ENCODE peak calls at places on chromosomes 12 and 14, in four cellular contexts. One of them, this sample, is unnamed.

GRCh38 chr14:77470192-77470870 is 12.4 kb downstream of the AHSA1 start:
- DNase-seq in astrocyte of the cerebellum: no peak
- DNase-seq in lung: no peak
- DNase-seq in AG10803: no peak
- DNase-seq in this sample: no peak

GRCh38 chr14:90698379-90698869 is 117.8 kb downstream of the TTC7B start:
- DNase-seq in astrocyte of the cerebellum: peak; percentile 72
- DNase-seq in AG10803: peak; percentile 70
- DNase-seq in lung: no peak
- DNase-seq in this sample: peak; percentile 54

GRCh38 chr12:108694812-108695278 is 36.5 kb downstream of the CORO1C start:
- DNase-seq in lung: no peak
- DNase-seq in AG10803: no peak
- DNase-seq in astrocyte of the cerebellum: no peak
- DNase-seq in this sample: no peak

GRCh38 chr14:38721822-38722431 is 381.1 kb downstream of the SEC23A start:
- DNase-seq in astrocyte of the cerebellum: peak; percentile 49
- DNase-seq in AG10803: peak; percentile 48
- DNase-seq in lung: peak; percentile 51
- DNase-seq in this sample: no peak

GRCh38 chr12:69501154-69501895 is 31.1 kb downstream of the FRS2 start:
- DNase-seq in AG10803: peak; percentile 43
- DNase-seq in lung: no peak
- DNase-seq in astrocyte of the cerebellum: no peak
- DNase-seq in this sample: no peak

GRCh38 chr12:50922820-50923219 is 29.5 kb upstream of the HIGD1C start:
- DNase-seq in astrocyte of the cerebellum: no peak
- DNase-seq in lung: no peak
- DNase-seq in AG10803: peak; percentile 65
- DNase-seq in this sample: no peak

GRCh38 chr12:113220593-113221180 is 577 bp upstream of the TPCN1 start:
- DNase-seq in AG10803: no peak
- DNase-seq in lung: no peak
- DNase-seq in astrocyte of the cerebellum: no peak
- DNase-seq in this sample: no peak

GRCh38 chr12:123614531-123614930 is 12.6 kb downstream of the DDX55 start:
- DNase-seq in AG10803: peak; percentile 82
- DNase-seq in lung: no peak
- DNase-seq in astrocyte of the cerebellum: no peak
- DNase-seq in this sample: no peak

GRCh38 chr14:96095581-96096476 is 56.7 kb downstream of the C14orf132 start:
- DNase-seq in AG10803: peak; percentile 83
- DNase-seq in astrocyte of the cerebellum: no peak
- DNase-seq in lung: peak; percentile 52
- DNase-seq in this sample: peak; percentile 27

GRCh38 chr14:20427231-20428009 is 8.5 kb downstream of the KLHL33 start:
- DNase-seq in astrocyte of the cerebellum: peak; percentile 35
- DNase-seq in AG10803: peak; percentile 37
- DNase-seq in lung: no peak
- DNase-seq in this sample: no peak

GRCh38 chr14:34592623-34593022 is 37.3 kb downstream of the SNX6 start:
- DNase-seq in lung: no peak
- DNase-seq in astrocyte of the cerebellum: no peak
- DNase-seq in AG10803: no peak
- DNase-seq in this sample: no peak

GRCh38 chr14:90720832-90721231 is 95.4 kb downstream of the TTC7B start:
- DNase-seq in astrocyte of the cerebellum: no peak
- DNase-seq in lung: no peak
- DNase-seq in AG10803: no peak
- DNase-seq in this sample: no peak

GRCh38 chr12:98595152-98595988 is 1.9 kb downstream of the SLC25A3 start:
- DNase-seq in lung: no peak
- DNase-seq in AG10803: peak; percentile 76
- DNase-seq in astrocyte of the cerebellum: peak; percentile 75
- DNase-seq in this sample: peak; percentile 51

GRCh38 chr12:103924761-103925641 is 5.2 kb upstream of the HSP90B1 start:
- DNase-seq in AG10803: peak; percentile 70
- DNase-seq in lung: no peak
- DNase-seq in astrocyte of the cerebellum: peak; percentile 77
- DNase-seq in this sample: no peak
- H3K4me3 ChIP-seq in AG10803: no peak overlapping the region
- H3K4me3 ChIP-seq in lung: no peak overlapping the region
- H3K4me3 ChIP-seq in astrocyte of the cerebellum: no peak overlapping the region
- H3K4me3 ChIP-seq in this sample: no peak overlapping the region

DNA sequence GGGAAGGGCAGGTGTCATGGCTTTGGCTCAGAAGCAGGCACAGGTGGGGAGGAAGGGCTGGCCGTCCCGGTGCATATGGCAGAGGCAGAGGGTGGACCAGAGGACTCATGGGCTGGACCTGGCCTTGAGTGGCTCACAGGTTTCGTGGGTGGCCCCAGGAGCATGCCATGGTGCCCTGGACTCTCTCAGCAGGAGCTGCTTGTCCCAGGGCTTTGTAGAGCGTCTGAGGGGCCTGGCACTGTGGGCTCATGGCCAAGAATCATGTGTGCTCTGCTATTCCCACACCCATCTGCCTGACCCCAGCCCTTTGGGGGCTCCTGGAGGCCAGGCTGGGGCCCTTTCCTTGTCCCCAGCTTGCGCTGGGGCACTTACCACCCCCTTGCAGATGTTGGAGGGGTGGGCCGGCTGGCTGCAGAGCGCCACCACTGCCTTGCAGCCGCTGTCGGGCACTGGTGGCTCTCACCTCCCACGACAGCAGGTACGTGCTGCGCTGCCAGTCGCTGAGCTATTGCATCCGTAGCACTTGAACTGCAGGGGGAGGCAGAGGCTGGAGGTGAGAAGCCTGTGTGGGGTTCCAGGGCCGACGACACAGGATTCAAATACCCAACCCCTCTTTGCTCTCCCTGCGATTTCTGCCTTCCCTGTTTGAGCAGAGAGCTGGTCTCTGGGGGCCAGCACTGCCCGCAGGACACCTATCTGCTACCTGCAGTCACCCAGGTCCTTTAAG is 187.4 kb upstream of the PRMT8 start:
- DNase-seq in astrocyte of the cerebellum: no peak
- DNase-seq in AG10803: no peak
- DNase-seq in lung: no peak
- DNase-seq in this sample: no peak
- TF ChIP-seq CTCF in astrocyte of the cerebellum: peak; percentile 29
- TF ChIP-seq CTCF in AG10803: no peak
- TF ChIP-seq CTCF in lung: no peak
- TF ChIP-seq CTCF in this sample: peak; percentile 29

GRCh38 chr12:46265102-46265501 is 3.7 kb downstream of the SLC38A1 start:
- DNase-seq in lung: no peak
- DNase-seq in astrocyte of the cerebellum: no peak
- DNase-seq in AG10803: no peak
- DNase-seq in this sample: no peak
- H3K4me3 ChIP-seq in lung: no peak overlapping the region
- H3K4me3 ChIP-seq in astrocyte of the cerebellum: no peak overlapping the region
- H3K4me3 ChIP-seq in AG10803: no peak overlapping the region
- H3K4me3 ChIP-seq in this sample: no peak overlapping the region

GRCh38 chr12:85626782-85627171 is 209.4 kb downstream of the RASSF9 start:
- DNase-seq in lung: no peak
- DNase-seq in AG10803: no peak
- DNase-seq in astrocyte of the cerebellum: no peak
- DNase-seq in this sample: no peak
- TF ChIP-seq CTCF in lung: no peak
- TF ChIP-seq CTCF in AG10803: no peak
- TF ChIP-seq CTCF in astrocyte of the cerebellum: no peak
- TF ChIP-seq CTCF in this sample: no peak

GRCh38 chr12:57088442-57089258 is at the start of gene NAB2:
- DNase-seq in astrocyte of the cerebellum: peak; percentile 64
- DNase-seq in AG10803: peak; percentile 98
- DNase-seq in lung: peak; percentile 95
- DNase-seq in this sample: peak; percentile 84

GRCh38 chr12:57089259-57090245 is 638 bp downstream of the NAB2 start:
- DNase-seq in astrocyte of the cerebellum: no peak
- DNase-seq in lung: peak; percentile 84
- DNase-seq in AG10803: peak; percentile 49
- DNase-seq in this sample: no peak

GRCh38 chr12:57091633-57092528 is 3.0 kb downstream of the NAB2 start:
- DNase-seq in lung: no peak
- DNase-seq in astrocyte of the cerebellum: no peak
- DNase-seq in AG10803: no peak
- DNase-seq in this sample: no peak

GRCh38 chr12:57090924-57091632 is 2.2 kb downstream of the NAB2 start:
- DNase-seq in astrocyte of the cerebellum: no peak
- DNase-seq in AG10803: peak; percentile 47
- DNase-seq in lung: no peak
- DNase-seq in this sample: no peak

DNA sequence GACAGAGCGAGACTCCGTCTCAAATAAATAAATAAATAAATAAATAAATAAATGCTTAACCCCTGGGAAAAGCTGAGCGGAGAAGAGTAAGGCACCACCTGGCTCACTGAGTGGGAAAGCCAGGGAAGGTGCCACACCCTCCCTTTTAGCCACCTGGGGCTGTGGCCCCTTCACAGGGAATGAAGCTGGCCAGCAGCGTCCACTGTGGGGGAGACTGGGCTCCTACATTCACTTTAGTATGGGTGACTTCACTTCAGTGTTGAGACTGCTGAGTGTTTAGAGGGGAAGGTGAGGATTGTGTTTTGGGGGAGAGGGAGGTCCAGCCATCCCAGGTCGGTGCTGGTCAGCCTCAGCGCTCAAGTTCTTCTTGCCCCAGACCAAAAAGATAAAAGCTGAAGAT is 1.5 kb downstream of the NAB2 start:
- DNase-seq in astrocyte of the cerebellum: no peak
- DNase-seq in AG10803: no peak
- DNase-seq in lung: no peak
- DNase-seq in this sample: no peak
- H3K4me3 ChIP-seq in astrocyte of the cerebellum: peak overlapping the region; percentile 85
- H3K4me3 ChIP-seq in AG10803: peak overlapping the region; percentile 90
- H3K4me3 ChIP-seq in lung: peak overlapping the region; percentile 5
- H3K4me3 ChIP-seq in this sample: peak overlapping the region; percentile 87

GRCh38 chr14:106690333-106690891 is 1164.0 kb downstream of the TMEM121 start:
- DNase-seq in astrocyte of the cerebellum: no peak
- DNase-seq in lung: no peak
- DNase-seq in AG10803: no peak
- DNase-seq in this sample: no peak

GRCh38 chr14:106691601-106692291 is 1165.4 kb downstream of the TMEM121 start:
- DNase-seq in lung: no peak
- DNase-seq in AG10803: no peak
- DNase-seq in astrocyte of the cerebellum: no peak
- DNase-seq in this sample: no peak

DNA sequence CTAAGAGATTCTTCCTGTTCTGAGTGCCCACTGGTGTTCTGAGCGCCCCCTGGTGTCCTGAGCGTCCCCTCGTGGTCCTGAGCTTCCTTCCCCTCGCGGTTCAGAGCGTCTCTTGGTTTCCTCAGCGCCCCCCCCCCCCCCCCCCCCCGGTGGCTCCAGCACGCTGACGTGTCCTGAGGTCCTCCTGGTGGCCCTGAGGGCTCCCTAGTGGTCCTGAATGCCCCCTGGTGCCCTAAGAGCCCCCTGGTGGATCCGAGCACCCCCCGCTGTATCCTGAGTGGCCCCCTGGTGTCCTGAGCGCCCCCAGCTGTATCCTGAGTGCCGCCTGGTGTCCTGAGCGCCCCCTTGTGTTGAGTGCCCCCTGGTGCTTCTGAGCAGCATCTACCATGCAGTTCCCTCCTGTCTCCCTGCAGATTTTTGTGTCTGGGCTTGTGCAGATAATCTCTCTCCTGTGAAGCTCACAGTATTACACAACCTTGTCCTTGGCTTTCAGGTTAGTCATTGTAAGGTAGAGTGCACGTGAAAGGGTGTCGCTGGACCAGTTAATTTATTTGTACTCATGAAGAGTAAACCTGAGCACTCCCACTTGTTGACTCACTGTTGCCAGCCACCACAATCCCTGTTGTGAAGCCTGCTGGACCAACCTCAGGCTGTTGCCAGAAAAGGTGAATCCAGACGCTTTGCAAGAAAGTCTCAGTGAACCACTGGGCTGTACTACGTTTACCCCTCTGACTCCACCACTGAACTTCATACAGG is 1168.4 kb downstream of the TMEM121 start:
- DNase-seq in AG10803: no peak
- DNase-seq in astrocyte of the cerebellum: no peak
- DNase-seq in lung: no peak
- DNase-seq in this sample: no peak
- TF ChIP-seq CTCF in AG10803: no peak
- TF ChIP-seq CTCF in astrocyte of the cerebellum: no peak
- TF ChIP-seq CTCF in lung: no peak
- TF ChIP-seq CTCF in this sample: no peak

GRCh38 chr14:44889600-44890479 is 71.9 kb downstream of the KLHL28 start:
- DNase-seq in astrocyte of the cerebellum: no peak
- DNase-seq in lung: no peak
- DNase-seq in AG10803: no peak
- DNase-seq in this sample: no peak

GRCh38 chr14:44887596-44887955 is 74.2 kb downstream of the KLHL28 start:
- DNase-seq in astrocyte of the cerebellum: no peak
- DNase-seq in lung: no peak
- DNase-seq in AG10803: no peak
- DNase-seq in this sample: no peak

DNA sequence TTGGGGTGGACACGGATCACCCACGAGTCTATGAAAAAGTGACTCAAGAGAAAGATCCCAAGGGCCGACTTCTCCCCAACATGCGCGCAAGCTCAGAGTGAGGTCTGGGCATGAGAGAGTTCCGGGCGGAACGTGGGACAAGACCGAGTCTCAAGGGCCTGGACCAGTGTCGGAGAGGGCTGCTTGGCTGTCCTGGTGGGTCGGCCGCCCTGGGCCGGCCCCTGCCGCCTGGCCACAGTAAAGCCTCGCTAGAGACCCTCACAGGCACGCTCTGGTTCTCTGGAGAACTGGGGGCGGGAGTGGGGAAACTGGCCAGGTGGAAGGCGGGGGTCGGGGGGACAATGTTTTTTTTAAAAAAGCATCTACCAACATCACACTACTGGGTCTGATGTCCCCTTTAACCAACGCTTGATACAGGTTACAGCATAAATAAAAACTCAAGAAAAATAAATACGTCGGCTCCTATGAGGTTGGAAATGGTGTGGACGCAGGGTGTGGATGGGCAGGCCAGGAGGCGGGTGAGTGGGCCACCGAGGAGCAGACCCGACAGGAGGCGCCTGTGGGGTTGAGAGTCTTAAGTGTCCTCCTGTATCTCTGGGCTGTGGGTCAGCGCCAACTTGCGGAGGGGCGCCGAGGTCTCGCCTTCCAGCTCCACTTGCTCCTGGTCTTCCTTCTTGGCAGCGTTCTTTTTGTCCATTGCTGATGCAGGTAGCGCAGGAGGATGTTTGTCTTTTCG is 74.7 kb downstream of the KLHL28 start:
- DNase-seq in lung: no peak
- DNase-seq in astrocyte of the cerebellum: no peak
- DNase-seq in AG10803: no peak
- DNase-seq in this sample: no peak
- H3K4me3 ChIP-seq in lung: no peak overlapping the region
- H3K4me3 ChIP-seq in astrocyte of the cerebellum: no peak overlapping the region
- H3K4me3 ChIP-seq in AG10803: no peak overlapping the region
- H3K4me3 ChIP-seq in this sample: no peak overlapping the region

GRCh38 chr12:100926669-100927248 is 132.2 kb downstream of the ANO4 start:
- DNase-seq in lung: no peak
- DNase-seq in AG10803: peak; percentile 12
- DNase-seq in astrocyte of the cerebellum: peak; percentile 18
- DNase-seq in this sample: peak; percentile 7
- TF ChIP-seq CTCF in lung: no peak
- TF ChIP-seq CTCF in AG10803: peak; percentile 35
- TF ChIP-seq CTCF in astrocyte of the cerebellum: peak; percentile 64
- TF ChIP-seq CTCF in this sample: peak; percentile 75

This sample was measured in retinal pigment epithelial cell.